ENCODE peak calls at places on chromosomes 6 and 20, in eight cellular contexts. One of them, this sample, is unnamed.

GRCh38 chr6:81613606-81614005 is 138.9 kb downstream of the TENT5A start:
- DNase-seq in HCT116: no peak
- DNase-seq in GM23338: no peak
- DNase-seq in dorsolateral prefrontal cortex: no peak
- DNase-seq in SJCRH30: no peak
- DNase-seq in tibial nerve: no peak
- DNase-seq in fibroblast of lung: peak; percentile 87
- DNase-seq in naive thymus-derived CD4-positive, alpha-beta T cell: no peak
- DNase-seq in this sample: no peak

GRCh38 chr6:117165921-117166499 is 99.3 kb upstream of the VGLL2 start:
- DNase-seq in SJCRH30: peak; percentile 20
- DNase-seq in naive thymus-derived CD4-positive, alpha-beta T cell: no peak
- DNase-seq in HCT116: no peak
- DNase-seq in fibroblast of lung: no peak
- DNase-seq in tibial nerve: no peak
- DNase-seq in dorsolateral prefrontal cortex: no peak
- DNase-seq in GM23338: no peak
- DNase-seq in this sample: no peak

GRCh38 chr6:149293244-149293643 is 24.3 kb upstream of the TAB2 start:
- DNase-seq in naive thymus-derived CD4-positive, alpha-beta T cell: no peak
- DNase-seq in HCT116: no peak
- DNase-seq in SJCRH30: peak; percentile 21
- DNase-seq in dorsolateral prefrontal cortex: no peak
- DNase-seq in GM23338: no peak
- DNase-seq in tibial nerve: no peak
- DNase-seq in fibroblast of lung: no peak
- DNase-seq in this sample: no peak

GRCh38 chr6:169965657-169966311 is 214.4 kb downstream of the ERMARD start:
- DNase-seq in tibial nerve: no peak
- DNase-seq in naive thymus-derived CD4-positive, alpha-beta T cell: no peak
- DNase-seq in HCT116: no peak
- DNase-seq in dorsolateral prefrontal cortex: no peak
- DNase-seq in GM23338: no peak
- DNase-seq in SJCRH30: no peak
- DNase-seq in fibroblast of lung: no peak
- DNase-seq in this sample: no peak

GRCh38 chr6:14129572-14129971 is 12.0 kb downstream of the CD83 start:
- DNase-seq in dorsolateral prefrontal cortex: no peak
- DNase-seq in GM23338: peak; percentile 86
- DNase-seq in naive thymus-derived CD4-positive, alpha-beta T cell: no peak
- DNase-seq in fibroblast of lung: peak; percentile 77
- DNase-seq in SJCRH30: peak; percentile 7
- DNase-seq in HCT116: peak; percentile 34
- DNase-seq in tibial nerve: no peak
- DNase-seq in this sample: no peak

GRCh38 chr6:16472349-16473069 is 234.1 kb downstream of the GMPR start:
- DNase-seq in HCT116: no peak
- DNase-seq in SJCRH30: no peak
- DNase-seq in naive thymus-derived CD4-positive, alpha-beta T cell: no peak
- DNase-seq in dorsolateral prefrontal cortex: no peak
- DNase-seq in fibroblast of lung: peak; percentile 68
- DNase-seq in tibial nerve: no peak
- DNase-seq in GM23338: no peak
- DNase-seq in this sample: no peak

GRCh38 chr20:50223321-50223995 is 32.8 kb downstream of the CEBPB start:
- DNase-seq in GM23338: no peak
- DNase-seq in HCT116: no peak
- DNase-seq in naive thymus-derived CD4-positive, alpha-beta T cell: no peak
- DNase-seq in tibial nerve: no peak
- DNase-seq in fibroblast of lung: no peak
- DNase-seq in dorsolateral prefrontal cortex: no peak
- DNase-seq in SJCRH30: no peak
- DNase-seq in this sample: no peak

GRCh38 chr6:105675715-105676397 is 273.0 kb upstream of the PREP start:
- DNase-seq in HCT116: peak; percentile 73
- DNase-seq in dorsolateral prefrontal cortex: no peak
- DNase-seq in fibroblast of lung: peak; percentile 97
- DNase-seq in SJCRH30: peak; percentile 6
- DNase-seq in GM23338: no peak
- DNase-seq in naive thymus-derived CD4-positive, alpha-beta T cell: no peak
- DNase-seq in tibial nerve: no peak
- DNase-seq in this sample: no peak

GRCh38 chr6:165486183-165487137 is 176.6 kb downstream of the PDE10A start:
- DNase-seq in GM23338: peak; percentile 48
- DNase-seq in naive thymus-derived CD4-positive, alpha-beta T cell: no peak
- DNase-seq in fibroblast of lung: no peak
- DNase-seq in SJCRH30: peak; percentile 7
- DNase-seq in tibial nerve: no peak
- DNase-seq in dorsolateral prefrontal cortex: no peak
- DNase-seq in HCT116: no peak
- DNase-seq in this sample: no peak

GRCh38 chr6:90220273-90220672 is 76.4 kb downstream of the BACH2 start:
- DNase-seq in naive thymus-derived CD4-positive, alpha-beta T cell: no peak
- DNase-seq in dorsolateral prefrontal cortex: no peak
- DNase-seq in GM23338: no peak
- DNase-seq in SJCRH30: no peak
- DNase-seq in tibial nerve: no peak
- DNase-seq in HCT116: no peak
- DNase-seq in fibroblast of lung: peak; percentile 68
- DNase-seq in this sample: no peak

GRCh38 chr20:58479666-58480454 is 35.3 kb downstream of the APCDD1L start:
- DNase-seq in GM23338: no peak
- DNase-seq in naive thymus-derived CD4-positive, alpha-beta T cell: no peak
- DNase-seq in fibroblast of lung: no peak
- DNase-seq in HCT116: no peak
- DNase-seq in tibial nerve: no peak
- DNase-seq in SJCRH30: no peak
- DNase-seq in dorsolateral prefrontal cortex: no peak
- DNase-seq in this sample: no peak

GRCh38 chr6:620950-621349 is 36.0 kb downstream of the HUS1B start:
- DNase-seq in tibial nerve: no peak
- DNase-seq in HCT116: no peak
- DNase-seq in dorsolateral prefrontal cortex: no peak
- DNase-seq in SJCRH30: no peak
- DNase-seq in fibroblast of lung: no peak
- DNase-seq in GM23338: no peak
- DNase-seq in naive thymus-derived CD4-positive, alpha-beta T cell: no peak
- DNase-seq in this sample: no peak

GRCh38 chr20:33332905-33333456 is 50.0 kb downstream of the BPIFB1 start:
- DNase-seq in GM23338: no peak
- DNase-seq in naive thymus-derived CD4-positive, alpha-beta T cell: no peak
- DNase-seq in HCT116: no peak
- DNase-seq in SJCRH30: no peak
- DNase-seq in dorsolateral prefrontal cortex: no peak
- DNase-seq in tibial nerve: no peak
- DNase-seq in fibroblast of lung: no peak
- DNase-seq in this sample: no peak

GRCh38 chr6:140566706-140567330 is 1192.4 kb upstream of the CITED2 start:
- DNase-seq in naive thymus-derived CD4-positive, alpha-beta T cell: no peak
- DNase-seq in tibial nerve: no peak
- DNase-seq in fibroblast of lung: peak; percentile 82
- DNase-seq in HCT116: no peak
- DNase-seq in SJCRH30: no peak
- DNase-seq in dorsolateral prefrontal cortex: no peak
- DNase-seq in GM23338: no peak
- DNase-seq in this sample: no peak

GRCh38 chr20:5749512-5750490 is at the start of gene SHLD1:
- DNase-seq in HCT116: peak; percentile 71
- DNase-seq in SJCRH30: peak; percentile 92
- DNase-seq in naive thymus-derived CD4-positive, alpha-beta T cell: peak; percentile 56
- DNase-seq in fibroblast of lung: peak; percentile 86
- DNase-seq in dorsolateral prefrontal cortex: peak; percentile 68
- DNase-seq in tibial nerve: peak; percentile 61
- DNase-seq in GM23338: peak; percentile 96
- DNase-seq in this sample: peak; percentile 91
- H3K4me3 ChIP-seq in HCT116: peak within 1 kb of the TSS; percentile 66
- H3K4me3 ChIP-seq in SJCRH30: peak within 1 kb of the TSS; percentile 69
- H3K4me3 ChIP-seq in naive thymus-derived CD4-positive, alpha-beta T cell: peak within 1 kb of the TSS; percentile 70
- H3K4me3 ChIP-seq in fibroblast of lung: peak within 1 kb of the TSS; percentile 70
- H3K4me3 ChIP-seq in dorsolateral prefrontal cortex: peak within 1 kb of the TSS; percentile 37
- H3K4me3 ChIP-seq in tibial nerve: peak within 1 kb of the TSS; percentile 51
- H3K4me3 ChIP-seq in GM23338: peak within 1 kb of the TSS; percentile 46
- H3K4me3 ChIP-seq in this sample: peak within 1 kb of the TSS; percentile 72

GRCh38 chr6:50817638-50817950 is 1.1 kb upstream of the TFAP2B start:
- DNase-seq in SJCRH30: no peak
- DNase-seq in naive thymus-derived CD4-positive, alpha-beta T cell: no peak
- DNase-seq in fibroblast of lung: no peak
- DNase-seq in tibial nerve: no peak
- DNase-seq in dorsolateral prefrontal cortex: no peak
- DNase-seq in GM23338: no peak
- DNase-seq in HCT116: no peak
- DNase-seq in this sample: no peak

GRCh38 chr6:50816115-50816675 is 2.5 kb upstream of the TFAP2B start:
- DNase-seq in SJCRH30: peak; percentile 70
- DNase-seq in HCT116: peak; percentile 34
- DNase-seq in tibial nerve: peak; percentile 52
- DNase-seq in fibroblast of lung: peak; percentile 36
- DNase-seq in naive thymus-derived CD4-positive, alpha-beta T cell: peak; percentile 16
- DNase-seq in GM23338: peak; percentile 90
- DNase-seq in dorsolateral prefrontal cortex: peak; percentile 58
- DNase-seq in this sample: peak; percentile 56

GRCh38 chr6:50818673-50819072 is at the start of gene TFAP2B:
- DNase-seq in GM23338: no peak
- DNase-seq in tibial nerve: no peak
- DNase-seq in fibroblast of lung: no peak
- DNase-seq in dorsolateral prefrontal cortex: no peak
- DNase-seq in HCT116: no peak
- DNase-seq in SJCRH30: peak; percentile 53
- DNase-seq in naive thymus-derived CD4-positive, alpha-beta T cell: no peak
- DNase-seq in this sample: no peak

GRCh38 chr6:50816947-50817637 is 1.6 kb upstream of the TFAP2B start:
- DNase-seq in naive thymus-derived CD4-positive, alpha-beta T cell: no peak
- DNase-seq in dorsolateral prefrontal cortex: no peak
- DNase-seq in SJCRH30: peak; percentile 14
- DNase-seq in fibroblast of lung: no peak
- DNase-seq in HCT116: no peak
- DNase-seq in GM23338: no peak
- DNase-seq in tibial nerve: no peak
- DNase-seq in this sample: no peak

GRCh38 chr6:50815436-50816114 is 3.1 kb upstream of the TFAP2B start:
- DNase-seq in naive thymus-derived CD4-positive, alpha-beta T cell: no peak
- DNase-seq in tibial nerve: no peak
- DNase-seq in fibroblast of lung: peak; percentile 1
- DNase-seq in HCT116: no peak
- DNase-seq in dorsolateral prefrontal cortex: no peak
- DNase-seq in GM23338: no peak
- DNase-seq in SJCRH30: no peak
- DNase-seq in this sample: no peak
- H3K27ac ChIP-seq in naive thymus-derived CD4-positive, alpha-beta T cell: no peak overlapping the region
- H3K27ac ChIP-seq in tibial nerve: no peak overlapping the region
- H3K27ac ChIP-seq in fibroblast of lung: no peak overlapping the region
- H3K27ac ChIP-seq in HCT116: no peak overlapping the region
- H3K27ac ChIP-seq in dorsolateral prefrontal cortex: no peak overlapping the region
- H3K27ac ChIP-seq in GM23338: no peak overlapping the region
- H3K27ac ChIP-seq in SJCRH30: peak overlapping the region; percentile 95
- H3K27ac ChIP-seq in this sample: no peak overlapping the region

DNA sequence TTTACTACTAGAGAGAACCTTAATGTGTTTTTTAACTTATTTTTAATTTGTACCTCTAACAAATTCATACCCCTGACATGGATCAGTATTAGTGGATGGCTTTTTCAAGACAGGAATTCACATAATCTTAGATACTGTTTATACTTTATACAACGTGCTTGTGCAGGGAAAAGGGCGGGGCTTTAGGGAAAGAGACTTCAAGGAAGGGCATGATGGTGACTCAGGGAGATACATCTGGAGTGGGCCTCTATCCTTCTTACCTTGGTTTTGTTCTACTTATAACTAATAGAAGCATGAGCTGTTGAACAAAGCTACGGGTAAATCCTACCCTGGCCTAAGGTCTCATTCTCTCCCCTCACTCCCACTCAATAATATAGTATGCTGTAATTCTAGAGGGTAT is 160.8 kb downstream of the C6orf58 start:
- DNase-seq in fibroblast of lung: peak; percentile 8
- DNase-seq in SJCRH30: no peak
- DNase-seq in dorsolateral prefrontal cortex: no peak
- DNase-seq in HCT116: no peak
- DNase-seq in GM23338: no peak
- DNase-seq in tibial nerve: no peak
- DNase-seq in naive thymus-derived CD4-positive, alpha-beta T cell: no peak
- DNase-seq in this sample: no peak
- H3K4me3 ChIP-seq in fibroblast of lung: no peak overlapping the region
- H3K4me3 ChIP-seq in SJCRH30: no peak overlapping the region
- H3K4me3 ChIP-seq in dorsolateral prefrontal cortex: no peak overlapping the region
- H3K4me3 ChIP-seq in HCT116: no peak overlapping the region
- H3K4me3 ChIP-seq in GM23338: no peak overlapping the region
- H3K4me3 ChIP-seq in tibial nerve: no peak overlapping the region
- H3K4me3 ChIP-seq in naive thymus-derived CD4-positive, alpha-beta T cell: no peak overlapping the region
- H3K4me3 ChIP-seq in this sample: no peak overlapping the region

GRCh38 chr20:23258747-23259121 is 91.9 kb upstream of the NXT1 start:
- DNase-seq in HCT116: no peak
- DNase-seq in fibroblast of lung: no peak
- DNase-seq in dorsolateral prefrontal cortex: no peak
- DNase-seq in SJCRH30: no peak
- DNase-seq in GM23338: no peak
- DNase-seq in tibial nerve: no peak
- DNase-seq in naive thymus-derived CD4-positive, alpha-beta T cell: no peak
- DNase-seq in this sample: no peak

GRCh38 chr20:23255106-23255505 is 95.5 kb upstream of the NXT1 start:
- DNase-seq in tibial nerve: no peak
- DNase-seq in HCT116: no peak
- DNase-seq in fibroblast of lung: no peak
- DNase-seq in naive thymus-derived CD4-positive, alpha-beta T cell: no peak
- DNase-seq in SJCRH30: no peak
- DNase-seq in GM23338: no peak
- DNase-seq in dorsolateral prefrontal cortex: no peak
- DNase-seq in this sample: no peak

GRCh38 chr20:23255658-23256385 is 94.8 kb upstream of the NXT1 start:
- DNase-seq in tibial nerve: no peak
- DNase-seq in SJCRH30: peak; percentile 93
- DNase-seq in HCT116: no peak
- DNase-seq in fibroblast of lung: peak; percentile 29
- DNase-seq in GM23338: no peak
- DNase-seq in dorsolateral prefrontal cortex: no peak
- DNase-seq in naive thymus-derived CD4-positive, alpha-beta T cell: no peak
- DNase-seq in this sample: no peak

GRCh38 chr20:23257848-23258746 is 92.5 kb upstream of the NXT1 start:
- DNase-seq in GM23338: no peak
- DNase-seq in tibial nerve: no peak
- DNase-seq in naive thymus-derived CD4-positive, alpha-beta T cell: no peak
- DNase-seq in SJCRH30: no peak
- DNase-seq in dorsolateral prefrontal cortex: no peak
- DNase-seq in fibroblast of lung: peak; percentile 91
- DNase-seq in HCT116: no peak
- DNase-seq in this sample: no peak

DNA sequence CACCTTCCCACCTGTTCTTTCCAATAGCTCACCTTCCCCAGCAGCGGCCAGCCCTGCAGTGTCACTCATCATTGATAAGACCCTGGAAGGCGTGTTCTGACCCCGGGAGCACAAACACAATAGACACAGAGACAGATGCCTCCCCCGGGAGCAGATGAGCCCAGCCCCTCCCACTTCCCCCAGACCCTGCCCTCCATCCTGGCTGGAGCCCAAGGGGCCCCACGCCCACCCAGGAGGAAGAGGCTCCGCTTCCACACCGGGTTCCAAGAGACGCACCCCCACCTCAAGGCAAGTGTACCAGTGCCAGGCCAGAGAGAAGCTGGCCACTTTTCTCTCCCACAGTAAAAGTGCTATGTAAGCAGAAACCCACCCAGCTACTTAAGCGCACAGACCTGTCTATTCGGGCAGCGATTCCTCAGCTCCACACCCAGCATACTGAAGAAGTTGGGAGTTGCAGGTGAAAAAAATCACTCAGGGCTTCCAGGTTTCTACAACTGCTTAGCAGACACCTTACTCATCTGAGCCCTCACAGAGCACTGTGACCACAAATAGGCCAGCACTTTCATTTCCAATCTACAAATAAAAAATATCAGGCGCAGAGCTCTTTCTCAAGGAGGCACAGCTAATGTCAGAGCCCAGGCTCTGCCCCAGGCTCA is 93.4 kb upstream of the NXT1 start:
- DNase-seq in dorsolateral prefrontal cortex: no peak
- DNase-seq in HCT116: no peak
- DNase-seq in GM23338: no peak
- DNase-seq in SJCRH30: no peak
- DNase-seq in naive thymus-derived CD4-positive, alpha-beta T cell: no peak
- DNase-seq in fibroblast of lung: peak; percentile 36
- DNase-seq in tibial nerve: no peak
- DNase-seq in this sample: no peak
- H3K27ac ChIP-seq in dorsolateral prefrontal cortex: no peak overlapping the region
- H3K27ac ChIP-seq in HCT116: no peak overlapping the region
- H3K27ac ChIP-seq in GM23338: no peak overlapping the region
- H3K27ac ChIP-seq in SJCRH30: peak overlapping the region; percentile 93
- H3K27ac ChIP-seq in naive thymus-derived CD4-positive, alpha-beta T cell: no peak overlapping the region
- H3K27ac ChIP-seq in fibroblast of lung: peak overlapping the region; percentile 47
- H3K27ac ChIP-seq in tibial nerve: no peak overlapping the region
- H3K27ac ChIP-seq in this sample: peak overlapping the region; percentile 46

This sample was measured in psoas muscle.